ENCODE peak calls at places on chromosomes 6 and 20, in five cellular contexts. One of them, this sample, is unnamed.

GRCh38 chr20:31308535-31309162 is at the start of gene DEFB116:
- DNase-seq in astrocyte: no peak
- DNase-seq in PC-3: no peak
- DNase-seq in mammary epithelial cell: no peak
- DNase-seq in HCT116: no peak
- DNase-seq in this sample: no peak

GRCh38 chr20:6665161-6665560 is 102.3 kb upstream of the BMP2 start:
- DNase-seq in astrocyte: no peak
- DNase-seq in PC-3: no peak
- DNase-seq in mammary epithelial cell: no peak
- DNase-seq in HCT116: no peak
- DNase-seq in this sample: no peak

GRCh38 chr6:76790881-76791280 is 672.4 kb downstream of the HTR1B start:
- DNase-seq in astrocyte: no peak
- DNase-seq in PC-3: no peak
- DNase-seq in mammary epithelial cell: no peak
- DNase-seq in HCT116: no peak
- DNase-seq in this sample: no peak

GRCh38 chr6:136226027-136226673 is 24.0 kb downstream of the MTFR2 start:
- DNase-seq in astrocyte: peak; percentile 24
- DNase-seq in PC-3: peak; percentile 68
- DNase-seq in mammary epithelial cell: no peak
- DNase-seq in HCT116: peak; percentile 36
- DNase-seq in this sample: peak; percentile 61

GRCh38 chr20:20864346-20865096 is 152.1 kb upstream of the RALGAPA2 start:
- DNase-seq in astrocyte: no peak
- DNase-seq in PC-3: peak; percentile 51
- DNase-seq in mammary epithelial cell: peak; percentile 17
- DNase-seq in HCT116: no peak
- DNase-seq in this sample: peak; percentile 40

GRCh38 chr6:131669891-131670290 is 31.3 kb downstream of the OR2A4 start:
- DNase-seq in astrocyte: no peak
- DNase-seq in PC-3: no peak
- DNase-seq in mammary epithelial cell: no peak
- DNase-seq in HCT116: no peak
- DNase-seq in this sample: no peak

GRCh38 chr6:8195714-8196104 is 93.4 kb upstream of the EEF1E1 start:
- DNase-seq in astrocyte: no peak
- DNase-seq in PC-3: no peak
- DNase-seq in mammary epithelial cell: no peak
- DNase-seq in HCT116: no peak
- DNase-seq in this sample: no peak

GRCh38 chr20:61683721-61684120 is 382.0 kb downstream of the TAF4 start:
- DNase-seq in astrocyte: no peak
- DNase-seq in PC-3: no peak
- DNase-seq in mammary epithelial cell: peak; percentile 79
- DNase-seq in HCT116: no peak
- DNase-seq in this sample: no peak

GRCh38 chr20:54133434-54134427 is 40.1 kb downstream of the CYP24A1 start:
- DNase-seq in astrocyte: peak; percentile 37
- DNase-seq in PC-3: peak; percentile 91
- DNase-seq in mammary epithelial cell: peak; percentile 80
- DNase-seq in HCT116: peak; percentile 63
- DNase-seq in this sample: no peak

GRCh38 chr20:1862665-1863059 is 32.5 kb upstream of the SIRPA start:
- DNase-seq in astrocyte: no peak
- DNase-seq in PC-3: no peak
- DNase-seq in mammary epithelial cell: no peak
- DNase-seq in HCT116: no peak
- DNase-seq in this sample: no peak

GRCh38 chr20:45419188-45420091 is 3.5 kb downstream of the PIGT start:
- DNase-seq in astrocyte: peak; percentile 97
- DNase-seq in PC-3: peak; percentile 100
- DNase-seq in mammary epithelial cell: peak; percentile 95
- DNase-seq in HCT116: no peak
- DNase-seq in this sample: no peak

GRCh38 chr20:58990651-58991445 is 9.8 kb downstream of the NELFCD start:
- DNase-seq in astrocyte: no peak
- DNase-seq in PC-3: no peak
- DNase-seq in mammary epithelial cell: no peak
- DNase-seq in HCT116: no peak
- DNase-seq in this sample: no peak

GRCh38 chr6:43897571-43898302 is 127.7 kb downstream of the VEGFA start:
- DNase-seq in astrocyte: no peak
- DNase-seq in PC-3: no peak
- DNase-seq in mammary epithelial cell: no peak
- DNase-seq in HCT116: no peak
- DNase-seq in this sample: no peak

GRCh38 chr6:21539621-21540100 is 53.9 kb upstream of the SOX4 start:
- DNase-seq in astrocyte: no peak
- DNase-seq in PC-3: no peak
- DNase-seq in mammary epithelial cell: no peak
- DNase-seq in HCT116: no peak
- DNase-seq in this sample: no peak

GRCh38 chr6:84709121-84709520 is 55.3 kb downstream of the TBX18 start:
- DNase-seq in astrocyte: no peak
- DNase-seq in PC-3: no peak
- DNase-seq in mammary epithelial cell: no peak
- DNase-seq in HCT116: no peak
- DNase-seq in this sample: peak; percentile 7
- TF ChIP-seq EZH2 in astrocyte: no peak
- TF ChIP-seq EZH2 in PC-3: no peak
- TF ChIP-seq EZH2 in mammary epithelial cell: no peak
- TF ChIP-seq EZH2 in HCT116: no peak
- TF ChIP-seq EZH2 in this sample: no peak

DNA sequence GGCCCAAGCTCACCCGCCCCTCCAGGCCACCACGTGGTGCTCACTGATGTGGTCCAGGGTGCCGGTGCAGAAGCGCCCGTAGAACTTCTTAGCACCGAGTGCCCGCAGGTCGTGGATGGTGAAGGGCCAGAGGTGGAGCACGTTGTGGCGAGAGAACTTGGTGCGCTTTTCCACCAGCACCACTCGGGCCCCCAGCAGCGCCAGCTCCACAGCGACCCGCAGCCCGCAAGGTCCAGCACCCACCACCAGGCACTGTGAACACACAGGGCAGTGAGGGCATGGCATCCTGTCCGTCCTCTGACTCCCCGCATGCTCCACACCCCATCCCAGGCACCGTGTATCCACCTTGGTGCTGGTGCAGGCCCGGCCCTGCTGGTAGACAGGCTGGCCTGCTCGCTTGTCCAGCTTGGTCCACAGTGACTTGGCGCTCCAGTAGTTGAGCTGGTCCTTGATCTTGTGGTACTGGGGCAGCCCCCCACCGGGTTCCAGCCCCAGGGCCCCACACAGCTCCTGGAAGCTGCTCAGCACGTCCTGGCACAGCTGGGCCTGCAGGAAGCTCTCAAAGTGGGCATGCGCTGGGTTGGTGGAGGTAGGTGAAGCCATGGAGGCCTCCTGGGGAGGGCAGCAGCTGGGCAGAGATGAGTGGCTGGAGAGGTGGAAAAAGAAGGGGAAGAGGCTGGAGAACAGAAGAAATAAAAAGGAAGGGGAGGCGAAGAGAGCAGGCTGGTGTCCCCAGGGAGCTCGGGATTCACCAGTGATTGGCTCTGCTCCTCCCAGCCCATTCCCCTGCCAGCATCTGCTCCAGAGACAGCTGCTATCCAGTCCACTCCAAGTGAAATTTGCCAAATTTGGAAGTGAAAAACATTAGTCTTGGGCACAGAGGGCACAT is 1.7 kb downstream of the MICAL1 start:
- DNase-seq in astrocyte: no peak
- DNase-seq in PC-3: no peak
- DNase-seq in mammary epithelial cell: no peak
- DNase-seq in HCT116: no peak
- DNase-seq in this sample: peak; percentile 55
- H3K4me3 ChIP-seq in astrocyte: peak overlapping the region; percentile 93
- H3K4me3 ChIP-seq in PC-3: no peak overlapping the region
- H3K4me3 ChIP-seq in mammary epithelial cell: no peak overlapping the region
- H3K4me3 ChIP-seq in HCT116: no peak overlapping the region
- H3K4me3 ChIP-seq in this sample: no peak overlapping the region

GRCh38 chr20:63459070-63459380 is 13.4 kb downstream of the KCNQ2 start:
- DNase-seq in astrocyte: no peak
- DNase-seq in PC-3: no peak
- DNase-seq in mammary epithelial cell: no peak
- DNase-seq in HCT116: no peak
- DNase-seq in this sample: no peak
- TF ChIP-seq EZH2 in astrocyte: no peak
- TF ChIP-seq EZH2 in PC-3: no peak
- TF ChIP-seq EZH2 in mammary epithelial cell: no peak
- TF ChIP-seq EZH2 in HCT116: no peak
- TF ChIP-seq EZH2 in this sample: no peak

GRCh38 chr6:148502773-148503135 is 160.1 kb downstream of the SASH1 start:
- DNase-seq in astrocyte: no peak
- DNase-seq in PC-3: no peak
- DNase-seq in mammary epithelial cell: no peak
- DNase-seq in HCT116: no peak
- DNase-seq in this sample: no peak

GRCh38 chr6:148500402-148500801 is 157.8 kb downstream of the SASH1 start:
- DNase-seq in astrocyte: no peak
- DNase-seq in PC-3: no peak
- DNase-seq in mammary epithelial cell: no peak
- DNase-seq in HCT116: no peak
- DNase-seq in this sample: no peak

GRCh38 chr6:148497717-148498116 is 155.1 kb downstream of the SASH1 start:
- DNase-seq in astrocyte: peak; percentile 11
- DNase-seq in PC-3: no peak
- DNase-seq in mammary epithelial cell: no peak
- DNase-seq in HCT116: no peak
- DNase-seq in this sample: no peak

GRCh38 chr6:148501178-148501590 is 158.5 kb downstream of the SASH1 start:
- DNase-seq in astrocyte: peak; percentile 98
- DNase-seq in PC-3: peak; percentile 87
- DNase-seq in mammary epithelial cell: peak; percentile 78
- DNase-seq in HCT116: peak; percentile 73
- DNase-seq in this sample: peak; percentile 89

DNA sequence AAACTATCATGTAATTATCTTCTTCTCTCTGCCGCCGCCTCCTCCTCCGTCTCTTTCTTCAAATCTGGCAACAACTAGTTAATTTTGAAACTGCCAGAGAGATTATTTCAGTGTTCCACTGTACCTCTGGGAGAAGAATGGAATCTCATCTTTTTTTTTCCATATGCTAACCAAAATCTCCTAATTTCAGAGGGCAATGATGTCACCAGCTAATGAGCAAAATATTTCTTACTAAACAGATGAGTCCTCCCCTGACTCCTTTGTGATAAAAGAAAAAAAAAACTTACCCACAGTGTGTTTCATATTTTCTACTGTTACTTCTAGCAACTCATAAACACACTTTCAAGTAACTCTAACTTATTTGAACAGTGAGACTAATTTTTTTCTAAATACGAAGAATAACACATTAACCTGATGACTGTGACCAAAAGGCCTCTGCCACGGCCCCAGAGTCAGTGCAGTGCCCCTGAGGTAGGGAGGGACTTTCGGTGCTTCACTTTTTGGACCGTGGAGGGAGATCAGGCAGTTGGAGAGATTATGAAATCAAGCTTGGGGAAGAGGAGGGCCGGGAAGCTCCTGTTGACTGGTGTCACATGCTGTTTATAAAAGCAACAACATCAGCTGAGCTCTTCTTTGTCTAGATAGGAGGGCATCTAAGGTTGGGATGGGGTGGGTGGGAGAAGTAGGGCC is 159.6 kb downstream of the SASH1 start:
- DNase-seq in astrocyte: peak; percentile 29
- DNase-seq in PC-3: no peak
- DNase-seq in mammary epithelial cell: no peak
- DNase-seq in HCT116: no peak
- DNase-seq in this sample: no peak
- H3K4me3 ChIP-seq in astrocyte: no peak overlapping the region
- H3K4me3 ChIP-seq in PC-3: no peak overlapping the region
- H3K4me3 ChIP-seq in mammary epithelial cell: no peak overlapping the region
- H3K4me3 ChIP-seq in HCT116: no peak overlapping the region
- H3K4me3 ChIP-seq in this sample: no peak overlapping the region

This sample was measured in A673.